ENCODE peak calls at places on chromosome 18, in ten cellular contexts. G, O, E, S, I, H, P, T, N and A are unnamed samples.

GRCh38 chr18:31039426-31039825 is 3.1 kb downstream of the DSC3 start:
- DNase-seq in G (no peak), O (no peak), E (no peak), S (no peak), I (peak), H (no peak), P (no peak), T (no peak), N (no peak), A (no peak)

GRCh38 chr18:2518473-2518872 is 52.8 kb downstream of the METTL4 start:
- DNase-seq in G (no peak), O (no peak), E (no peak), S (no peak), I (no peak), H (no peak), P (no peak), T (no peak), N (no peak), A (no peak)

GRCh38 chr18:39198376-39198775 is 1632.8 kb upstream of the CELF4 start:
- DNase-seq in G (no peak), O (no peak), E (no peak), S (no peak), I (peak), H (no peak), P (no peak), T (no peak), N (no peak), A (no peak)

GRCh38 chr18:14919666-14920065 is 171.7 kb downstream of the ANKRD30B start:
- DNase-seq in G (no peak), O (no peak), E (no peak), S (no peak), I (no peak), H (no peak), P (no peak), T (no peak), N (no peak), A (no peak)

GRCh38 chr18:52200891-52201663 is 138.9 kb upstream of the DCC start:
- DNase-seq in G (no peak), O (no peak), E (no peak), S (no peak), I (no peak), H (no peak), P (no peak), T (no peak), N (no peak), A (no peak)

GRCh38 chr18:27996792-27997191 is 180.1 kb downstream of the CDH2 start:
- DNase-seq in G (no peak), O (no peak), E (no peak), S (peak), I (peak), H (no peak), P (no peak), T (no peak), N (no peak), A (peak)

GRCh38 chr18:23072079-23072478 is 63.2 kb upstream of the CABLES1 start:
- DNase-seq in G (no peak), O (no peak), E (no peak), S (no peak), I (no peak), H (no peak), P (no peak), T (no peak), N (no peak), A (no peak)

GRCh38 chr18:36287653-36288052 is 9.9 kb upstream of the FHOD3 start:
- DNase-seq in G (no peak), O (no peak), E (no peak), S (no peak), I (no peak), H (no peak), P (no peak), T (no peak), N (no peak), A (no peak)

GRCh38 chr18:22822024-22822423 is 111.1 kb upstream of the RBBP8 start:
- DNase-seq in G (no peak), O (no peak), E (peak), S (no peak), I (peak), H (no peak), P (no peak), T (no peak), N (peak), A (peak)

GRCh38 chr18:41353726-41354125 is 601.3 kb upstream of the PIK3C3 start:
- DNase-seq in G (no peak), O (no peak), E (no peak), S (peak), I (no peak), H (no peak), P (no peak), T (no peak), N (no peak), A (peak)

GRCh38 chr18:33664528-33664927 is 86.5 kb downstream of the ASXL3 start:
- DNase-seq in G (no peak), O (no peak), E (no peak), S (no peak), I (no peak), H (no peak), P (no peak), T (no peak), N (no peak), A (no peak)

GRCh38 chr18:63679820-63680606 is 18.3 kb upstream of the SERPINB3 start:
- DNase-seq in G (no peak), O (no peak), E (no peak), S (no peak), I (no peak), H (no peak), P (no peak), T (no peak), N (no peak), A (no peak)

GRCh38 chr18:64037812-64038414 is 68.0 kb downstream of the SERPINB8 start:
- DNase-seq in G (peak), O (peak), E (peak), S (peak), I (peak), H (no peak), P (no peak), T (no peak), N (peak), A (peak)